ENCODE peak calls at places on chromosome 17, in five cellular contexts. M, X, Y, K and U are unnamed samples.

GRCh38 chr17:19292377-19292711 is 55.2 kb downstream of the EPN2 start:
- DNase-seq in M (no peak), X (no peak), Y (no peak), K (no peak), U (no peak)

GRCh38 chr17:49925916-49926315 is 43.1 kb upstream of the DLX4 start:
- DNase-seq in M (no peak), X (no peak), Y (no peak), K (no peak), U (no peak)

GRCh38 chr17:29115906-29116651 is 64.1 kb downstream of the MYO18A start:
- DNase-seq in M (peak), X (no peak), Y (no peak), K (peak), U (no peak)

GRCh38 chr17:82077617-82078358 is 12.2 kb upstream of the DUS1L start:
- DNase-seq in M (no peak), X (no peak), Y (no peak), K (peak), U (no peak)

GRCh38 chr17:2068589-2069051 is 13.7 kb downstream of the HIC1 start:
- DNase-seq in M (no peak), X (no peak), Y (no peak), K (peak), U (no peak)

GRCh38 chr17:8555062-8555461 is 75.5 kb downstream of the MYH10 start:
- DNase-seq in M (no peak), X (no peak), Y (no peak), K (no peak), U (no peak)

GRCh38 chr17:66304304-66305174 is 2.1 kb downstream of the PRKCA start:
- DNase-seq in M (peak), X (no peak), Y (no peak), K (peak), U (no peak)

GRCh38 chr17:17001874-17002520 is 30.1 kb upstream of the TNFRSF13B start:
- DNase-seq in M (peak), X (peak), Y (peak), K (peak), U (peak)

GRCh38 chr17:80265205-80266068 is 4.8 kb downstream of the RNF213 start:
- DNase-seq in M (peak), X (peak), Y (no peak), K (peak), U (no peak)

GRCh38 chr17:36920032-36921000 is 17.0 kb upstream of the LHX1 start:
- DNase-seq in M (no peak), X (no peak), Y (no peak), K (peak), U (no peak)

GRCh38 chr17:65278050-65278819 is 141.1 kb downstream of the RGS9 start:
- DNase-seq in M (peak), X (no peak), Y (peak), K (peak), U (peak)

GRCh38 chr17:81516439-81516838 is 3.8 kb upstream of the ACTG1 start:
- DNase-seq in M (no peak), X (no peak), Y (no peak), K (no peak), U (no peak)

GRCh38 chr17:37358098-37358829 is 17.5 kb upstream of the C17orf78 start:
- DNase-seq in M (peak), X (peak), Y (peak), K (peak), U (peak)